ENCODE peak calls at places on chromosomes 16 and 17, in five cellular contexts. I is HL-60, B is HCEC 1CT, M is GM23248, W is Ammon's horn. J is an unnamed sample.

GRCh38 chr16:88014954-88015805 is 63.9 kb downstream of the BANP start:
- DNase-seq in I (no peak), B (no peak), M (no peak), W (no peak), J (no peak)

GRCh38 chr17:1735418-1735817 is 7.3 kb upstream of the SERPINF2 start:
- DNase-seq in I (no peak), B (no peak), M (no peak), W (no peak), J (no peak)

GRCh38 chr16:56601325-56601724 is 7.1 kb upstream of the MT2A start:
- DNase-seq in I (no peak), B (no peak), M (no peak), W (no peak), J (peak)

GRCh38 chr16:3873482-3874173 is 6.9 kb downstream of the CREBBP start:
- DNase-seq in I (no peak), B (no peak), M (no peak), W (no peak), J (peak)

GRCh38 chr16:58000706-58001676 is at the start of gene USB1:
- DNase-seq in I (peak), B (peak), M (peak), W (peak), J (peak)

GRCh38 chr17:55699178-55699865 is 23.3 kb downstream of the TMEM100 start:
- DNase-seq in I (no peak), B (no peak), M (no peak), W (no peak), J (no peak)

GRCh38 chr16:88524274-88524972 is 45.8 kb upstream of the ZC3H18 start:
- DNase-seq in I (no peak), B (no peak), M (no peak), W (no peak), J (peak)

GRCh38 chr16:67447508-67448076 is 16.7 kb downstream of the HSD11B2 start:
- DNase-seq in I (peak), B (peak), M (peak), W (no peak), J (no peak)

GRCh38 chr17:74842146-74842598 is 17.5 kb downstream of the GRIN2C start:
- DNase-seq in I (no peak), B (no peak), M (peak), W (no peak), J (peak)

GRCh38 chr16:31298958-31299357 is 39.2 kb downstream of the ITGAM start:
- DNase-seq in I (no peak), B (no peak), M (no peak), W (no peak), J (peak)

GRCh38 chr17:8856869-8857575 is 10.5 kb downstream of the PIK3R6 start:
- DNase-seq in I (no peak), B (no peak), M (no peak), W (no peak), J (no peak)

GRCh38 chr16:14307623-14308356 is 236.7 kb downstream of the MRTFB start:
- DNase-seq in I (no peak), B (peak), M (peak), W (no peak), J (no peak)

GRCh38 chr16:22098538-22099255 is 6.4 kb downstream of the VWA3A start:
- DNase-seq in I (peak), B (peak), M (peak), W (peak), J (peak)

GRCh38 chr16:85845276-85845675 is 45.8 kb downstream of the COX4I1 start:
- DNase-seq in I (no peak), B (no peak), M (no peak), W (no peak), J (no peak)

GRCh38 chr17:83122834-83123233 is 43.4 kb downstream of the METRNL start:
- DNase-seq in I (no peak), B (no peak), M (peak), W (no peak), J (peak)

GRCh38 chr17:56471661-56472060 is 121.8 kb upstream of the NOG start:
- DNase-seq in I (no peak), B (peak), M (no peak), W (no peak), J (no peak)

GRCh38 chr17:75731086-75731715 is 9.9 kb downstream of the ITGB4 start:
- DNase-seq in I (no peak), B (no peak), M (no peak), W (no peak), J (no peak)

GRCh38 chr17:17126131-17127110 is 79.7 kb downstream of the PLD6 start:
- DNase-seq in I (no peak), B (no peak), M (no peak), W (peak), J (peak)

GRCh38 chr17:79778504-79779087 is 648 bp downstream of the CBX2 start:
- DNase-seq in I (no peak), B (no peak), M (no peak), W (no peak), J (no peak)

GRCh38 chr17:50593321-50593720 is 32.8 kb downstream of the CACNA1G start:
- DNase-seq in I (no peak), B (no peak), M (no peak), W (peak), J (peak)

GRCh38 chr16:73304008-73304814 is 256.3 kb upstream of the ZFHX3 start:
- DNase-seq in I (no peak), B (no peak), M (no peak), W (no peak), J (no peak)

GRCh38 chr17:55258578-55259135 is 6.1 kb upstream of the HLF start:
- DNase-seq in I (no peak), B (no peak), M (no peak), W (no peak), J (no peak)

GRCh38 chr17:29664743-29665479 is 42.2 kb upstream of the CORO6 start:
- DNase-seq in I (no peak), B (peak), M (peak), W (no peak), J (no peak)

GRCh38 chr17:74935585-74936469 is at the start of gene OTOP3:
- DNase-seq in I (no peak), B (no peak), M (peak), W (no peak), J (no peak)

GRCh38 chr17:20234266-20234665 is 225.1 kb downstream of the SPECC1 start:
- DNase-seq in I (no peak), B (no peak), M (no peak), W (no peak), J (no peak)

GRCh38 chr17:79815836-79816371 is 19.0 kb upstream of the CBX8 start:
- DNase-seq in I (no peak), B (no peak), M (no peak), W (no peak), J (no peak)

GRCh38 chr16:79929260-79929977 is 328.9 kb upstream of the MAF start:
- DNase-seq in I (no peak), B (no peak), M (no peak), W (no peak), J (no peak)

GRCh38 chr16:66959645-66960177 is 1.4 kb upstream of the CES3 start:
- DNase-seq in I (peak), B (no peak), M (no peak), W (peak), J (peak)

GRCh38 chr16:76207270-76207669 is 69.9 kb upstream of the CNTNAP4 start:
- DNase-seq in I (no peak), B (no peak), M (no peak), W (no peak), J (no peak)

GRCh38 chr17:79993390-79994221 is 42.1 kb downstream of the TBC1D16 start:
- DNase-seq in I (peak), B (peak), M (peak), W (no peak), J (no peak)

GRCh38 chr16:69111831-69112230 is 6.4 kb downstream of the HAS3 start:
- DNase-seq in I (no peak), B (no peak), M (no peak), W (no peak), J (peak)

GRCh38 chr17:79607941-79608728 is 2.7 kb downstream of the RBFOX3 start:
- DNase-seq in I (peak), B (no peak), M (peak), W (no peak), J (no peak)

GRCh38 chr16:50263940-50264929 is 2.1 kb upstream of the ADCY7 start:
- DNase-seq in I (no peak), B (peak), M (peak), W (no peak), J (no peak)